ENCODE peak calls at places on chromosomes 4 and X, in six cellular contexts. One of them, this sample, is unnamed.

GRCh38 chr4:165312506-165312905 is 15.0 kb upstream of the MSMO1 start:
- DNase-seq in dermis blood vessel endothelial cell: peak
- DNase-seq in NCI-H1092: no peak
- DNase-seq in activated CD4-positive, alpha-beta T cell treated with anti-CD3 and anti-CD28 coated beads, Interleukin-2, amount 10 ng/mL, durations not matched to agents 24 days and 14 days: no peak
- DNase-seq in astrocyte of the spinal cord: peak
- DNase-seq in stimulated activated CD4-positive, alpha-beta T cell treated with anti-CD3 and anti-CD28 coated beads, Interleukin-12 subunit alpha, Interleukin-12 subunit beta, amount 100 ng/mL, for 48 hours: no peak
- DNase-seq in this sample: no peak

GRCh38 chr4:118920247-118920646 is 31.6 kb downstream of the SYNPO2 start:
- DNase-seq in stimulated activated CD4-positive, alpha-beta T cell treated with anti-CD3 and anti-CD28 coated beads, Interleukin-12 subunit alpha, Interleukin-12 subunit beta, amount 100 ng/mL, for 48 hours: no peak
- DNase-seq in NCI-H1092: no peak
- DNase-seq in astrocyte of the spinal cord: peak
- DNase-seq in activated CD4-positive, alpha-beta T cell treated with anti-CD3 and anti-CD28 coated beads, Interleukin-2, amount 10 ng/mL, durations not matched to agents 24 days and 14 days: no peak
- DNase-seq in dermis blood vessel endothelial cell: peak
- DNase-seq in this sample: no peak

GRCh38 chr4:99847362-99847976 is 30.8 kb downstream of the DAPP1 start:
- DNase-seq in dermis blood vessel endothelial cell: no peak
- DNase-seq in NCI-H1092: no peak
- DNase-seq in stimulated activated CD4-positive, alpha-beta T cell treated with anti-CD3 and anti-CD28 coated beads, Interleukin-12 subunit alpha, Interleukin-12 subunit beta, amount 100 ng/mL, for 48 hours: no peak
- DNase-seq in astrocyte of the spinal cord: no peak
- DNase-seq in activated CD4-positive, alpha-beta T cell treated with anti-CD3 and anti-CD28 coated beads, Interleukin-2, amount 10 ng/mL, durations not matched to agents 24 days and 14 days: peak
- DNase-seq in this sample: no peak

GRCh38 chrX:118152721-118153120 is 36.1 kb upstream of the KLHL13 start:
- DNase-seq in stimulated activated CD4-positive, alpha-beta T cell treated with anti-CD3 and anti-CD28 coated beads, Interleukin-12 subunit alpha, Interleukin-12 subunit beta, amount 100 ng/mL, for 48 hours: no peak
- DNase-seq in activated CD4-positive, alpha-beta T cell treated with anti-CD3 and anti-CD28 coated beads, Interleukin-2, amount 10 ng/mL, durations not matched to agents 24 days and 14 days: no peak
- DNase-seq in dermis blood vessel endothelial cell: no peak
- DNase-seq in astrocyte of the spinal cord: no peak
- DNase-seq in NCI-H1092: no peak
- DNase-seq in this sample: no peak

GRCh38 chrX:19678941-19679340 is 163.6 kb upstream of the MAP3K15 start:
- DNase-seq in NCI-H1092: no peak
- DNase-seq in stimulated activated CD4-positive, alpha-beta T cell treated with anti-CD3 and anti-CD28 coated beads, Interleukin-12 subunit alpha, Interleukin-12 subunit beta, amount 100 ng/mL, for 48 hours: no peak
- DNase-seq in astrocyte of the spinal cord: no peak
- DNase-seq in activated CD4-positive, alpha-beta T cell treated with anti-CD3 and anti-CD28 coated beads, Interleukin-2, amount 10 ng/mL, durations not matched to agents 24 days and 14 days: peak
- DNase-seq in dermis blood vessel endothelial cell: peak
- DNase-seq in this sample: no peak

GRCh38 chrX:13250831-13251612 is 68.8 kb downstream of the ATXN3L start:
- DNase-seq in stimulated activated CD4-positive, alpha-beta T cell treated with anti-CD3 and anti-CD28 coated beads, Interleukin-12 subunit alpha, Interleukin-12 subunit beta, amount 100 ng/mL, for 48 hours: no peak
- DNase-seq in dermis blood vessel endothelial cell: peak
- DNase-seq in NCI-H1092: no peak
- DNase-seq in astrocyte of the spinal cord: peak
- DNase-seq in activated CD4-positive, alpha-beta T cell treated with anti-CD3 and anti-CD28 coated beads, Interleukin-2, amount 10 ng/mL, durations not matched to agents 24 days and 14 days: no peak
- DNase-seq in this sample: no peak

GRCh38 chr4:174332741-174333493 is 49.2 kb downstream of the CEP44 start:
- DNase-seq in astrocyte of the spinal cord: no peak
- DNase-seq in activated CD4-positive, alpha-beta T cell treated with anti-CD3 and anti-CD28 coated beads, Interleukin-2, amount 10 ng/mL, durations not matched to agents 24 days and 14 days: no peak
- DNase-seq in dermis blood vessel endothelial cell: no peak
- DNase-seq in stimulated activated CD4-positive, alpha-beta T cell treated with anti-CD3 and anti-CD28 coated beads, Interleukin-12 subunit alpha, Interleukin-12 subunit beta, amount 100 ng/mL, for 48 hours: no peak
- DNase-seq in NCI-H1092: no peak
- DNase-seq in this sample: no peak

GRCh38 chrX:94107981-94108380 is 434.0 kb downstream of the FAM133A start:
- DNase-seq in NCI-H1092: no peak
- DNase-seq in dermis blood vessel endothelial cell: no peak
- DNase-seq in activated CD4-positive, alpha-beta T cell treated with anti-CD3 and anti-CD28 coated beads, Interleukin-2, amount 10 ng/mL, durations not matched to agents 24 days and 14 days: no peak
- DNase-seq in stimulated activated CD4-positive, alpha-beta T cell treated with anti-CD3 and anti-CD28 coated beads, Interleukin-12 subunit alpha, Interleukin-12 subunit beta, amount 100 ng/mL, for 48 hours: no peak
- DNase-seq in astrocyte of the spinal cord: no peak
- DNase-seq in this sample: no peak

GRCh38 chrX:31551913-31552312 is 480.1 kb upstream of the FTHL17 start:
- DNase-seq in astrocyte of the spinal cord: no peak
- DNase-seq in activated CD4-positive, alpha-beta T cell treated with anti-CD3 and anti-CD28 coated beads, Interleukin-2, amount 10 ng/mL, durations not matched to agents 24 days and 14 days: no peak
- DNase-seq in dermis blood vessel endothelial cell: no peak
- DNase-seq in NCI-H1092: no peak
- DNase-seq in stimulated activated CD4-positive, alpha-beta T cell treated with anti-CD3 and anti-CD28 coated beads, Interleukin-12 subunit alpha, Interleukin-12 subunit beta, amount 100 ng/mL, for 48 hours: no peak
- DNase-seq in this sample: no peak

GRCh38 chr4:121669163-121669550 is 27.6 kb downstream of the ANXA5 start:
- DNase-seq in astrocyte of the spinal cord: peak
- DNase-seq in activated CD4-positive, alpha-beta T cell treated with anti-CD3 and anti-CD28 coated beads, Interleukin-2, amount 10 ng/mL, durations not matched to agents 24 days and 14 days: no peak
- DNase-seq in NCI-H1092: no peak
- DNase-seq in stimulated activated CD4-positive, alpha-beta T cell treated with anti-CD3 and anti-CD28 coated beads, Interleukin-12 subunit alpha, Interleukin-12 subunit beta, amount 100 ng/mL, for 48 hours: no peak
- DNase-seq in dermis blood vessel endothelial cell: no peak
- DNase-seq in this sample: no peak

GRCh38 chr4:139492429-139492828 is 38.5 kb downstream of the RAB33B start:
- DNase-seq in dermis blood vessel endothelial cell: no peak
- DNase-seq in stimulated activated CD4-positive, alpha-beta T cell treated with anti-CD3 and anti-CD28 coated beads, Interleukin-12 subunit alpha, Interleukin-12 subunit beta, amount 100 ng/mL, for 48 hours: no peak
- DNase-seq in activated CD4-positive, alpha-beta T cell treated with anti-CD3 and anti-CD28 coated beads, Interleukin-2, amount 10 ng/mL, durations not matched to agents 24 days and 14 days: no peak
- DNase-seq in NCI-H1092: no peak
- DNase-seq in astrocyte of the spinal cord: no peak
- DNase-seq in this sample: no peak

This sample was measured in NCI-H524 treated with DMSO at 0.1 percent for 48 hours.